ENCODE peak calls at places on chromosomes 11 and 22, in seven cellular contexts. One of them, this sample, is unnamed.

GRCh38 chr22:40709752-40710413 is 30.6 kb downstream of the MCHR1 start:
- DNase-seq in GM04503: no peak
- DNase-seq in stimulated activated CD4-positive, alpha-beta T cell treated with anti-CD3 and anti-CD28 coated beads, Interleukin-2, amount 100 ng/mL, for 48 hours: no peak
- DNase-seq in Daoy: no peak
- DNase-seq in activated CD4-positive, alpha-beta T cell treated with anti-CD3 and anti-CD28 coated beads, Interleukin-2, amount 10 ng/mL, durations not matched to agents 7 days and 5 days: no peak
- DNase-seq in CD8-positive, alpha-beta T cell: no peak
- DNase-seq in fibroblast of pulmonary artery: peak
- DNase-seq in this sample: no peak

GRCh38 chr22:49116486-49116885 is 711.2 kb downstream of the BRD1 start:
- DNase-seq in GM04503: no peak
- DNase-seq in stimulated activated CD4-positive, alpha-beta T cell treated with anti-CD3 and anti-CD28 coated beads, Interleukin-2, amount 100 ng/mL, for 48 hours: no peak
- DNase-seq in Daoy: no peak
- DNase-seq in activated CD4-positive, alpha-beta T cell treated with anti-CD3 and anti-CD28 coated beads, Interleukin-2, amount 10 ng/mL, durations not matched to agents 7 days and 5 days: no peak
- DNase-seq in CD8-positive, alpha-beta T cell: no peak
- DNase-seq in fibroblast of pulmonary artery: no peak
- DNase-seq in this sample: no peak

GRCh38 chr22:26848244-26848920 is 191.0 kb downstream of the MIAT start:
- DNase-seq in GM04503: no peak
- DNase-seq in stimulated activated CD4-positive, alpha-beta T cell treated with anti-CD3 and anti-CD28 coated beads, Interleukin-2, amount 100 ng/mL, for 48 hours: no peak
- DNase-seq in Daoy: peak
- DNase-seq in activated CD4-positive, alpha-beta T cell treated with anti-CD3 and anti-CD28 coated beads, Interleukin-2, amount 10 ng/mL, durations not matched to agents 7 days and 5 days: no peak
- DNase-seq in CD8-positive, alpha-beta T cell: no peak
- DNase-seq in fibroblast of pulmonary artery: peak
- DNase-seq in this sample: no peak

GRCh38 chr11:17745032-17745772 is 10.6 kb downstream of the KCNC1 start:
- DNase-seq in GM04503: no peak
- DNase-seq in stimulated activated CD4-positive, alpha-beta T cell treated with anti-CD3 and anti-CD28 coated beads, Interleukin-2, amount 100 ng/mL, for 48 hours: no peak
- DNase-seq in Daoy: no peak
- DNase-seq in activated CD4-positive, alpha-beta T cell treated with anti-CD3 and anti-CD28 coated beads, Interleukin-2, amount 10 ng/mL, durations not matched to agents 7 days and 5 days: no peak
- DNase-seq in CD8-positive, alpha-beta T cell: no peak
- DNase-seq in fibroblast of pulmonary artery: no peak
- DNase-seq in this sample: no peak

GRCh38 chr11:44727373-44728084 is 767 bp downstream of the TSPAN18 start:
- DNase-seq in GM04503: no peak
- DNase-seq in stimulated activated CD4-positive, alpha-beta T cell treated with anti-CD3 and anti-CD28 coated beads, Interleukin-2, amount 100 ng/mL, for 48 hours: peak
- DNase-seq in Daoy: peak
- DNase-seq in activated CD4-positive, alpha-beta T cell treated with anti-CD3 and anti-CD28 coated beads, Interleukin-2, amount 10 ng/mL, durations not matched to agents 7 days and 5 days: peak
- DNase-seq in CD8-positive, alpha-beta T cell: peak
- DNase-seq in fibroblast of pulmonary artery: peak
- DNase-seq in this sample: peak

GRCh38 chr11:91326751-91327150 is 897.9 kb upstream of the FAT3 start:
- DNase-seq in GM04503: no peak
- DNase-seq in stimulated activated CD4-positive, alpha-beta T cell treated with anti-CD3 and anti-CD28 coated beads, Interleukin-2, amount 100 ng/mL, for 48 hours: no peak
- DNase-seq in Daoy: no peak
- DNase-seq in activated CD4-positive, alpha-beta T cell treated with anti-CD3 and anti-CD28 coated beads, Interleukin-2, amount 10 ng/mL, durations not matched to agents 7 days and 5 days: no peak
- DNase-seq in CD8-positive, alpha-beta T cell: no peak
- DNase-seq in fibroblast of pulmonary artery: no peak
- DNase-seq in this sample: no peak

GRCh38 chr11:113477321-113477720 is 2.1 kb upstream of the DRD2 start:
- DNase-seq in GM04503: no peak
- DNase-seq in stimulated activated CD4-positive, alpha-beta T cell treated with anti-CD3 and anti-CD28 coated beads, Interleukin-2, amount 100 ng/mL, for 48 hours: no peak
- DNase-seq in Daoy: no peak
- DNase-seq in activated CD4-positive, alpha-beta T cell treated with anti-CD3 and anti-CD28 coated beads, Interleukin-2, amount 10 ng/mL, durations not matched to agents 7 days and 5 days: no peak
- DNase-seq in CD8-positive, alpha-beta T cell: no peak
- DNase-seq in fibroblast of pulmonary artery: no peak
- DNase-seq in this sample: no peak

GRCh38 chr22:25186140-25186539 is 13.5 kb upstream of the CRYBB3 start:
- DNase-seq in GM04503: no peak
- DNase-seq in stimulated activated CD4-positive, alpha-beta T cell treated with anti-CD3 and anti-CD28 coated beads, Interleukin-2, amount 100 ng/mL, for 48 hours: no peak
- DNase-seq in Daoy: no peak
- DNase-seq in activated CD4-positive, alpha-beta T cell treated with anti-CD3 and anti-CD28 coated beads, Interleukin-2, amount 10 ng/mL, durations not matched to agents 7 days and 5 days: no peak
- DNase-seq in CD8-positive, alpha-beta T cell: no peak
- DNase-seq in fibroblast of pulmonary artery: no peak
- DNase-seq in this sample: no peak

GRCh38 chr11:44290206-44290605 is 19.7 kb downstream of the ALX4 start:
- DNase-seq in GM04503: no peak
- DNase-seq in stimulated activated CD4-positive, alpha-beta T cell treated with anti-CD3 and anti-CD28 coated beads, Interleukin-2, amount 100 ng/mL, for 48 hours: no peak
- DNase-seq in Daoy: no peak
- DNase-seq in activated CD4-positive, alpha-beta T cell treated with anti-CD3 and anti-CD28 coated beads, Interleukin-2, amount 10 ng/mL, durations not matched to agents 7 days and 5 days: no peak
- DNase-seq in CD8-positive, alpha-beta T cell: no peak
- DNase-seq in fibroblast of pulmonary artery: no peak
- DNase-seq in this sample: no peak

GRCh38 chr11:130761560-130762220 is 154.6 kb downstream of the SNX19 start:
- DNase-seq in GM04503: no peak
- DNase-seq in stimulated activated CD4-positive, alpha-beta T cell treated with anti-CD3 and anti-CD28 coated beads, Interleukin-2, amount 100 ng/mL, for 48 hours: no peak
- DNase-seq in Daoy: no peak
- DNase-seq in activated CD4-positive, alpha-beta T cell treated with anti-CD3 and anti-CD28 coated beads, Interleukin-2, amount 10 ng/mL, durations not matched to agents 7 days and 5 days: no peak
- DNase-seq in CD8-positive, alpha-beta T cell: no peak
- DNase-seq in fibroblast of pulmonary artery: no peak
- DNase-seq in this sample: no peak

GRCh38 chr11:83691387-83692088 is 405.4 kb upstream of the CCDC90B start:
- DNase-seq in GM04503: no peak
- DNase-seq in stimulated activated CD4-positive, alpha-beta T cell treated with anti-CD3 and anti-CD28 coated beads, Interleukin-2, amount 100 ng/mL, for 48 hours: no peak
- DNase-seq in Daoy: no peak
- DNase-seq in activated CD4-positive, alpha-beta T cell treated with anti-CD3 and anti-CD28 coated beads, Interleukin-2, amount 10 ng/mL, durations not matched to agents 7 days and 5 days: no peak
- DNase-seq in CD8-positive, alpha-beta T cell: no peak
- DNase-seq in fibroblast of pulmonary artery: peak
- DNase-seq in this sample: no peak

GRCh38 chr11:121914508-121914907 is 201.5 kb downstream of the BLID start:
- DNase-seq in GM04503: no peak
- DNase-seq in stimulated activated CD4-positive, alpha-beta T cell treated with anti-CD3 and anti-CD28 coated beads, Interleukin-2, amount 100 ng/mL, for 48 hours: no peak
- DNase-seq in Daoy: no peak
- DNase-seq in activated CD4-positive, alpha-beta T cell treated with anti-CD3 and anti-CD28 coated beads, Interleukin-2, amount 10 ng/mL, durations not matched to agents 7 days and 5 days: no peak
- DNase-seq in CD8-positive, alpha-beta T cell: no peak
- DNase-seq in fibroblast of pulmonary artery: no peak
- DNase-seq in this sample: no peak

GRCh38 chr11:65150513-65151271 is 16.4 kb upstream of the SYVN1 start:
- DNase-seq in GM04503: peak
- DNase-seq in stimulated activated CD4-positive, alpha-beta T cell treated with anti-CD3 and anti-CD28 coated beads, Interleukin-2, amount 100 ng/mL, for 48 hours: peak
- DNase-seq in Daoy: peak
- DNase-seq in activated CD4-positive, alpha-beta T cell treated with anti-CD3 and anti-CD28 coated beads, Interleukin-2, amount 10 ng/mL, durations not matched to agents 7 days and 5 days: no peak
- DNase-seq in CD8-positive, alpha-beta T cell: no peak
- DNase-seq in fibroblast of pulmonary artery: peak
- DNase-seq in this sample: no peak

GRCh38 chr22:17120281-17120680 is 879 bp downstream of the TMEM121B start:
- DNase-seq in GM04503: no peak
- DNase-seq in stimulated activated CD4-positive, alpha-beta T cell treated with anti-CD3 and anti-CD28 coated beads, Interleukin-2, amount 100 ng/mL, for 48 hours: peak
- DNase-seq in Daoy: peak
- DNase-seq in activated CD4-positive, alpha-beta T cell treated with anti-CD3 and anti-CD28 coated beads, Interleukin-2, amount 10 ng/mL, durations not matched to agents 7 days and 5 days: peak
- DNase-seq in CD8-positive, alpha-beta T cell: peak
- DNase-seq in fibroblast of pulmonary artery: peak
- DNase-seq in this sample: peak

GRCh38 chr11:70050243-70050642 is 27.9 kb upstream of the ANO1 start:
- DNase-seq in GM04503: no peak
- DNase-seq in stimulated activated CD4-positive, alpha-beta T cell treated with anti-CD3 and anti-CD28 coated beads, Interleukin-2, amount 100 ng/mL, for 48 hours: no peak
- DNase-seq in Daoy: no peak
- DNase-seq in activated CD4-positive, alpha-beta T cell treated with anti-CD3 and anti-CD28 coated beads, Interleukin-2, amount 10 ng/mL, durations not matched to agents 7 days and 5 days: no peak
- DNase-seq in CD8-positive, alpha-beta T cell: no peak
- DNase-seq in fibroblast of pulmonary artery: no peak
- DNase-seq in this sample: no peak

GRCh38 chr11:65476632-65477270 is 22.1 kb upstream of the MALAT1 start:
- DNase-seq in GM04503: no peak
- DNase-seq in stimulated activated CD4-positive, alpha-beta T cell treated with anti-CD3 and anti-CD28 coated beads, Interleukin-2, amount 100 ng/mL, for 48 hours: peak
- DNase-seq in Daoy: no peak
- DNase-seq in activated CD4-positive, alpha-beta T cell treated with anti-CD3 and anti-CD28 coated beads, Interleukin-2, amount 10 ng/mL, durations not matched to agents 7 days and 5 days: no peak
- DNase-seq in CD8-positive, alpha-beta T cell: no peak
- DNase-seq in fibroblast of pulmonary artery: no peak
- DNase-seq in this sample: peak

GRCh38 chr11:126485021-126485781 is 129.7 kb downstream of the ST3GAL4 start:
- DNase-seq in GM04503: peak
- DNase-seq in stimulated activated CD4-positive, alpha-beta T cell treated with anti-CD3 and anti-CD28 coated beads, Interleukin-2, amount 100 ng/mL, for 48 hours: no peak
- DNase-seq in Daoy: no peak
- DNase-seq in activated CD4-positive, alpha-beta T cell treated with anti-CD3 and anti-CD28 coated beads, Interleukin-2, amount 10 ng/mL, durations not matched to agents 7 days and 5 days: no peak
- DNase-seq in CD8-positive, alpha-beta T cell: no peak
- DNase-seq in fibroblast of pulmonary artery: peak
- DNase-seq in this sample: no peak

GRCh38 chr22:33467718-33468117 is 409.5 kb upstream of the SYN3 start:
- DNase-seq in GM04503: no peak
- DNase-seq in stimulated activated CD4-positive, alpha-beta T cell treated with anti-CD3 and anti-CD28 coated beads, Interleukin-2, amount 100 ng/mL, for 48 hours: no peak
- DNase-seq in Daoy: no peak
- DNase-seq in activated CD4-positive, alpha-beta T cell treated with anti-CD3 and anti-CD28 coated beads, Interleukin-2, amount 10 ng/mL, durations not matched to agents 7 days and 5 days: no peak
- DNase-seq in CD8-positive, alpha-beta T cell: no peak
- DNase-seq in fibroblast of pulmonary artery: peak
- DNase-seq in this sample: no peak

GRCh38 chr11:7511405-7511804 is 2.4 kb upstream of the PPFIBP2 start:
- DNase-seq in GM04503: no peak
- DNase-seq in stimulated activated CD4-positive, alpha-beta T cell treated with anti-CD3 and anti-CD28 coated beads, Interleukin-2, amount 100 ng/mL, for 48 hours: no peak
- DNase-seq in Daoy: no peak
- DNase-seq in activated CD4-positive, alpha-beta T cell treated with anti-CD3 and anti-CD28 coated beads, Interleukin-2, amount 10 ng/mL, durations not matched to agents 7 days and 5 days: no peak
- DNase-seq in CD8-positive, alpha-beta T cell: no peak
- DNase-seq in fibroblast of pulmonary artery: no peak
- DNase-seq in this sample: no peak

GRCh38 chr11:44030276-44030932 is 17.4 kb upstream of the ACCSL start:
- DNase-seq in GM04503: peak
- DNase-seq in stimulated activated CD4-positive, alpha-beta T cell treated with anti-CD3 and anti-CD28 coated beads, Interleukin-2, amount 100 ng/mL, for 48 hours: no peak
- DNase-seq in Daoy: no peak
- DNase-seq in activated CD4-positive, alpha-beta T cell treated with anti-CD3 and anti-CD28 coated beads, Interleukin-2, amount 10 ng/mL, durations not matched to agents 7 days and 5 days: no peak
- DNase-seq in CD8-positive, alpha-beta T cell: no peak
- DNase-seq in fibroblast of pulmonary artery: peak
- DNase-seq in this sample: no peak

GRCh38 chr11:79421820-79422219 is 19.0 kb downstream of the TENM4 start:
- DNase-seq in GM04503: no peak
- DNase-seq in stimulated activated CD4-positive, alpha-beta T cell treated with anti-CD3 and anti-CD28 coated beads, Interleukin-2, amount 100 ng/mL, for 48 hours: no peak
- DNase-seq in Daoy: no peak
- DNase-seq in activated CD4-positive, alpha-beta T cell treated with anti-CD3 and anti-CD28 coated beads, Interleukin-2, amount 10 ng/mL, durations not matched to agents 7 days and 5 days: no peak
- DNase-seq in CD8-positive, alpha-beta T cell: no peak
- DNase-seq in fibroblast of pulmonary artery: no peak
- DNase-seq in this sample: no peak

GRCh38 chr22:31567196-31567595 is 70.9 kb downstream of the SFI1 start:
- DNase-seq in GM04503: no peak
- DNase-seq in stimulated activated CD4-positive, alpha-beta T cell treated with anti-CD3 and anti-CD28 coated beads, Interleukin-2, amount 100 ng/mL, for 48 hours: no peak
- DNase-seq in Daoy: no peak
- DNase-seq in activated CD4-positive, alpha-beta T cell treated with anti-CD3 and anti-CD28 coated beads, Interleukin-2, amount 10 ng/mL, durations not matched to agents 7 days and 5 days: no peak
- DNase-seq in CD8-positive, alpha-beta T cell: no peak
- DNase-seq in fibroblast of pulmonary artery: no peak
- DNase-seq in this sample: no peak

GRCh38 chr22:19514831-19515565 is 9.2 kb downstream of the CLDN5 start:
- DNase-seq in GM04503: no peak
- DNase-seq in stimulated activated CD4-positive, alpha-beta T cell treated with anti-CD3 and anti-CD28 coated beads, Interleukin-2, amount 100 ng/mL, for 48 hours: no peak
- DNase-seq in Daoy: no peak
- DNase-seq in activated CD4-positive, alpha-beta T cell treated with anti-CD3 and anti-CD28 coated beads, Interleukin-2, amount 10 ng/mL, durations not matched to agents 7 days and 5 days: no peak
- DNase-seq in CD8-positive, alpha-beta T cell: no peak
- DNase-seq in fibroblast of pulmonary artery: peak
- DNase-seq in this sample: no peak

GRCh38 chr22:50739279-50739691 is 1.3 kb downstream of the ACR start:
- DNase-seq in GM04503: no peak
- DNase-seq in stimulated activated CD4-positive, alpha-beta T cell treated with anti-CD3 and anti-CD28 coated beads, Interleukin-2, amount 100 ng/mL, for 48 hours: no peak
- DNase-seq in Daoy: no peak
- DNase-seq in activated CD4-positive, alpha-beta T cell treated with anti-CD3 and anti-CD28 coated beads, Interleukin-2, amount 10 ng/mL, durations not matched to agents 7 days and 5 days: peak
- DNase-seq in CD8-positive, alpha-beta T cell: no peak
- DNase-seq in fibroblast of pulmonary artery: no peak
- DNase-seq in this sample: no peak

GRCh38 chr11:23688835-23689234 is 808.0 kb upstream of the LUZP2 start:
- DNase-seq in GM04503: no peak
- DNase-seq in stimulated activated CD4-positive, alpha-beta T cell treated with anti-CD3 and anti-CD28 coated beads, Interleukin-2, amount 100 ng/mL, for 48 hours: no peak
- DNase-seq in Daoy: no peak
- DNase-seq in activated CD4-positive, alpha-beta T cell treated with anti-CD3 and anti-CD28 coated beads, Interleukin-2, amount 10 ng/mL, durations not matched to agents 7 days and 5 days: no peak
- DNase-seq in CD8-positive, alpha-beta T cell: no peak
- DNase-seq in fibroblast of pulmonary artery: peak
- DNase-seq in this sample: no peak

GRCh38 chr11:119149371-119150275 is 771 bp downstream of the ABCG4 start:
- DNase-seq in GM04503: no peak
- DNase-seq in stimulated activated CD4-positive, alpha-beta T cell treated with anti-CD3 and anti-CD28 coated beads, Interleukin-2, amount 100 ng/mL, for 48 hours: no peak
- DNase-seq in Daoy: no peak
- DNase-seq in activated CD4-positive, alpha-beta T cell treated with anti-CD3 and anti-CD28 coated beads, Interleukin-2, amount 10 ng/mL, durations not matched to agents 7 days and 5 days: no peak
- DNase-seq in CD8-positive, alpha-beta T cell: peak
- DNase-seq in fibroblast of pulmonary artery: no peak
- DNase-seq in this sample: no peak

GRCh38 chr22:19848298-19849224 is 6.1 kb downstream of the GNB1L start:
- DNase-seq in GM04503: no peak
- DNase-seq in stimulated activated CD4-positive, alpha-beta T cell treated with anti-CD3 and anti-CD28 coated beads, Interleukin-2, amount 100 ng/mL, for 48 hours: no peak
- DNase-seq in Daoy: peak
- DNase-seq in activated CD4-positive, alpha-beta T cell treated with anti-CD3 and anti-CD28 coated beads, Interleukin-2, amount 10 ng/mL, durations not matched to agents 7 days and 5 days: no peak
- DNase-seq in CD8-positive, alpha-beta T cell: no peak
- DNase-seq in fibroblast of pulmonary artery: peak
- DNase-seq in this sample: peak

GRCh38 chr11:63510360-63511130 is 4.7 kb downstream of the LGALS12 start:
- DNase-seq in GM04503: no peak
- DNase-seq in stimulated activated CD4-positive, alpha-beta T cell treated with anti-CD3 and anti-CD28 coated beads, Interleukin-2, amount 100 ng/mL, for 48 hours: no peak
- DNase-seq in Daoy: peak
- DNase-seq in activated CD4-positive, alpha-beta T cell treated with anti-CD3 and anti-CD28 coated beads, Interleukin-2, amount 10 ng/mL, durations not matched to agents 7 days and 5 days: no peak
- DNase-seq in CD8-positive, alpha-beta T cell: no peak
- DNase-seq in fibroblast of pulmonary artery: peak
- DNase-seq in this sample: peak

This sample was measured in GM13976.